ENCODE peak calls at places on chromosome 19, in six cellular contexts. Z is A673; T is CD8-positive, alpha-beta T cell; V is kidney epithelial cell; Q is ovary; J is choroid plexus epithelial cell. S is an unnamed sample.

GRCh38 chr19:40578442-40578908 is 1.8 kb downstream of the SHKBP1 start:
- DNase-seq in Z (peak), T (no peak), V (no peak), Q (no peak), J (peak), S (peak)

GRCh38 chr19:46776927-46777911 is 11.2 kb downstream of the SLC1A5 start:
- DNase-seq in Z (no peak), T (no peak), V (no peak), Q (no peak), J (no peak), S (no peak)

GRCh38 chr19:15280915-15281683 is 48.9 kb upstream of the EPHX3 start:
- DNase-seq in Z (peak), T (no peak), V (no peak), Q (peak), J (peak), S (no peak)

GRCh38 chr19:1132625-1133383 is 29.0 kb downstream of the GPX4 start:
- DNase-seq in Z (no peak), T (no peak), V (no peak), Q (no peak), J (no peak), S (no peak)

GRCh38 chr19:29714371-29714952 is 599 bp downstream of the C19orf12 start:
- DNase-seq in Z (no peak), T (no peak), V (no peak), Q (no peak), J (no peak), S (peak)

GRCh38 chr19:54164369-54165068 is 5.0 kb upstream of the LENG1 start:
- DNase-seq in Z (peak), T (peak), V (no peak), Q (peak), J (peak), S (peak)

GRCh38 chr19:35141627-35142401 is 1.2 kb upstream of the FXYD7 start:
- DNase-seq in Z (no peak), T (no peak), V (no peak), Q (peak), J (no peak), S (no peak)

GRCh38 chr19:1851581-1852293 is 3.5 kb upstream of the REXO1 start:
- DNase-seq in Z (peak), T (peak), V (no peak), Q (no peak), J (no peak), S (no peak)

GRCh38 chr19:13864223-13864512 is 12.8 kb upstream of the NANOS3 start:
- DNase-seq in Z (no peak), T (no peak), V (no peak), Q (no peak), J (no peak), S (no peak)

GRCh38 chr19:42345191-42345812 is 19.9 kb downstream of the MEGF8 start:
- DNase-seq in Z (no peak), T (no peak), V (no peak), Q (no peak), J (peak), S (no peak)

GRCh38 chr19:54448037-54448773 is 794 bp upstream of the LENG8 start:
- DNase-seq in Z (peak), T (peak), V (no peak), Q (peak), J (peak), S (no peak)

GRCh38 chr19:14363203-14364097 is 17.8 kb upstream of the ADGRE5 start:
- DNase-seq in Z (peak), T (no peak), V (no peak), Q (peak), J (peak), S (peak)

GRCh38 chr19:33814181-33815165 is 17.8 kb downstream of the KCTD15 start:
- DNase-seq in Z (no peak), T (no peak), V (no peak), Q (no peak), J (peak), S (no peak)

GRCh38 chr19:18906605-18907519 is 10.9 kb upstream of the CERS1 start:
- DNase-seq in Z (no peak), T (no peak), V (no peak), Q (no peak), J (no peak), S (no peak)

GRCh38 chr19:54727562-54727961 is 3.3 kb downstream of the KIR3DL3 start:
- DNase-seq in Z (no peak), T (no peak), V (no peak), Q (no peak), J (no peak), S (no peak)

GRCh38 chr19:2727640-2727944 is 6.4 kb upstream of the DIRAS1 start:
- DNase-seq in Z (no peak), T (no peak), V (no peak), Q (no peak), J (no peak), S (no peak)

GRCh38 chr19:46299695-46300094 is 2.9 kb downstream of the HIF3A start:
- DNase-seq in Z (no peak), T (no peak), V (no peak), Q (no peak), J (peak), S (no peak)

GRCh38 chr19:7652061-7652641 is 15.2 kb downstream of the STXBP2 start:
- DNase-seq in Z (peak), T (peak), V (peak), Q (peak), J (peak), S (peak)

GRCh38 chr19:19900124-19900523 is 622 bp upstream of the ZNF93 start:
- DNase-seq in Z (peak), T (peak), V (peak), Q (no peak), J (peak), S (no peak)

GRCh38 chr19:17855333-17856152 is 4.2 kb upstream of the RPL18A start:
- DNase-seq in Z (peak), T (peak), V (no peak), Q (peak), J (peak), S (peak)

GRCh38 chr19:55173717-55174409 is 6.2 kb downstream of the SYT5 start:
- DNase-seq in Z (peak), T (no peak), V (no peak), Q (no peak), J (peak), S (no peak)

GRCh38 chr19:47725759-47726401 is 12.7 kb downstream of the EHD2 start:
- DNase-seq in Z (no peak), T (no peak), V (no peak), Q (no peak), J (no peak), S (no peak)

GRCh38 chr19:14088634-14089411 is 1.7 kb downstream of the SAMD1 start:
- DNase-seq in Z (no peak), T (no peak), V (no peak), Q (no peak), J (no peak), S (no peak)

GRCh38 chr19:542173-542866 is 1.5 kb upstream of the GZMM start:
- DNase-seq in Z (no peak), T (no peak), V (no peak), Q (no peak), J (no peak), S (no peak)

GRCh38 chr19:10372698-10373097 is 7.7 kb downstream of the TYK2 start:
- DNase-seq in Z (no peak), T (no peak), V (no peak), Q (no peak), J (no peak), S (no peak)

GRCh38 chr19:814108-815078 is 7.4 kb downstream of the PLPPR3 start:
- DNase-seq in Z (no peak), T (no peak), V (no peak), Q (no peak), J (no peak), S (no peak)

GRCh38 chr19:19528721-19529490 is at the start of gene YJEFN3:
- DNase-seq in Z (peak), T (no peak), V (no peak), Q (no peak), J (peak), S (no peak)

GRCh38 chr19:35549174-35549788 is 3.9 kb downstream of the TMEM147 start:
- DNase-seq in Z (peak), T (peak), V (no peak), Q (peak), J (peak), S (peak)

DNA sequence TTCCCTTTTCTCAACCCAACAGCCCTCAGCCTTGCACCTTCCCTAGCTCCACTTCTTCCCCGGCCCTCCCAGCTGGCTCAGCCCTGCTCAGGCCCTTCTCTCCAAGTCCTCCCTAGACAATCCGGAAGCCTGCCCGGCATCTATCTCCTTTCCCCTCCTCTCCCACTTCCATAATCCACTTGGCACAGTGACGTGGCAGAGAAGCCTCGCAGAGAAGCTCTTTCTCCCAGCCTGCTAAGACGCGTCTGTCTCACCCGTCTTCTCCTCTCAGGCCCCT is 1.1 kb downstream of the UBXN6 start:
- DNase-seq in Z (peak), T (no peak), V (no peak), Q (peak), J (peak), S (no peak)
- H3K4me3 ChIP-seq in Z (peak), T (peak), V (peak), Q (peak), J (peak), S (peak)

GRCh38 chr19:6396305-6396704 is 3.3 kb upstream of the GTF2F1 start:
- DNase-seq in Z (no peak), T (no peak), V (no peak), Q (no peak), J (no peak), S (no peak)
- TF ChIP-seq CTCF in Z (no peak), T (no peak), V (no peak), Q (no peak), J (no peak), S (no peak)

DNA sequence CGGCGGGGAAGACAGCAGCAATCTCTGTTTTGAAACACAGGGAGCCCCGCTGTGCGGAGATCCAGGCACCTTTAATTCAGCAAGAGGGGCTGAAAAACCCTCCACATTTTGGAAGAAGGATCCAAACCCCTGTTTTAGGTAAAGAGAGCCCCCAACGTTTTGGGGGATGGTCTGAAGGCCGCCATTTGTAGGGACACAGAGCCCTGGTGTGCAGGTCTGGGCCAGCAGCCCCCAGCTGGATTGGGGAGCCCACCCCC is 3.5 kb upstream of the HOOK2 start:
- DNase-seq in Z (no peak), T (no peak), V (no peak), Q (no peak), J (peak), S (peak)
- H3K4me3 ChIP-seq in Z (peak), T (no peak), V (no peak), Q (peak), J (peak), S (peak)

GRCh38 chr19:39412867-39413268 is 399 bp downstream of the PLEKHG2 start:
- DNase-seq in Z (no peak), T (no peak), V (no peak), Q (no peak), J (no peak), S (no peak)
- TF ChIP-seq CTCF in Z (no peak), T (no peak), V (no peak), Q (no peak), J (no peak), S (no peak)

GRCh38 chr19:38701455-38702063 is 42.7 kb downstream of the CAPN12 start:
- DNase-seq in Z (no peak), T (no peak), V (no peak), Q (peak), J (peak), S (no peak)
- H3K4me3 ChIP-seq in Z (no peak), T (no peak), V (no peak), Q (no peak), J (no peak), S (no peak)

S was measured in GM12865.